ENCODE peak calls at places on chromosomes 16 and 17, in eight cellular contexts. One of them, this sample, is unnamed.

GRCh38 chr16:11949527-11949926 is 7.7 kb upstream of the NPIPB2 start:
- DNase-seq in A549: peak
- DNase-seq in fibroblast of villous mesenchyme: peak
- DNase-seq in epithelial cell of esophagus: peak
- DNase-seq in NCI-H187 treated with DMSO at 0.1 percent for 48 hours: no peak
- DNase-seq in activated CD4-positive, alpha-beta T cell treated with anti-CD3 and anti-CD28 coated beads for 48 hours: peak
- DNase-seq in NCI-H2171: peak
- DNase-seq in neuronal stem cell: peak
- DNase-seq in this sample: peak

GRCh38 chr16:48535369-48535787 is 74.6 kb downstream of the N4BP1 start:
- DNase-seq in A549: no peak
- DNase-seq in epithelial cell of esophagus: no peak
- DNase-seq in activated CD4-positive, alpha-beta T cell treated with anti-CD3 and anti-CD28 coated beads for 48 hours: no peak
- DNase-seq in neuronal stem cell: no peak
- DNase-seq in fibroblast of villous mesenchyme: no peak
- DNase-seq in NCI-H187 treated with DMSO at 0.1 percent for 48 hours: no peak
- DNase-seq in NCI-H2171: no peak
- DNase-seq in this sample: no peak

GRCh38 chr16:88034770-88035169 is 83.5 kb downstream of the BANP start:
- DNase-seq in A549: no peak
- DNase-seq in epithelial cell of esophagus: no peak
- DNase-seq in fibroblast of villous mesenchyme: peak
- DNase-seq in NCI-H2171: no peak
- DNase-seq in NCI-H187 treated with DMSO at 0.1 percent for 48 hours: no peak
- DNase-seq in neuronal stem cell: no peak
- DNase-seq in activated CD4-positive, alpha-beta T cell treated with anti-CD3 and anti-CD28 coated beads for 48 hours: no peak
- DNase-seq in this sample: no peak

GRCh38 chr16:23453338-23454052 is 506 bp upstream of the COG7 start:
- DNase-seq in neuronal stem cell: no peak
- DNase-seq in NCI-H187 treated with DMSO at 0.1 percent for 48 hours: no peak
- DNase-seq in NCI-H2171: no peak
- DNase-seq in A549: no peak
- DNase-seq in epithelial cell of esophagus: no peak
- DNase-seq in activated CD4-positive, alpha-beta T cell treated with anti-CD3 and anti-CD28 coated beads for 48 hours: no peak
- DNase-seq in fibroblast of villous mesenchyme: no peak
- DNase-seq in this sample: no peak

GRCh38 chr17:57968456-57968855 is 13.2 kb upstream of the CUEDC1 start:
- DNase-seq in NCI-H2171: no peak
- DNase-seq in activated CD4-positive, alpha-beta T cell treated with anti-CD3 and anti-CD28 coated beads for 48 hours: no peak
- DNase-seq in NCI-H187 treated with DMSO at 0.1 percent for 48 hours: no peak
- DNase-seq in epithelial cell of esophagus: no peak
- DNase-seq in A549: no peak
- DNase-seq in neuronal stem cell: no peak
- DNase-seq in fibroblast of villous mesenchyme: no peak
- DNase-seq in this sample: no peak

GRCh38 chr16:74740795-74741304 is 33.8 kb downstream of the FA2H start:
- DNase-seq in activated CD4-positive, alpha-beta T cell treated with anti-CD3 and anti-CD28 coated beads for 48 hours: no peak
- DNase-seq in epithelial cell of esophagus: peak
- DNase-seq in neuronal stem cell: no peak
- DNase-seq in NCI-H2171: no peak
- DNase-seq in fibroblast of villous mesenchyme: no peak
- DNase-seq in NCI-H187 treated with DMSO at 0.1 percent for 48 hours: no peak
- DNase-seq in A549: peak
- DNase-seq in this sample: no peak

GRCh38 chr16:1426734-1427451 is 4.0 kb upstream of the PERCC1 start:
- DNase-seq in fibroblast of villous mesenchyme: no peak
- DNase-seq in epithelial cell of esophagus: no peak
- DNase-seq in activated CD4-positive, alpha-beta T cell treated with anti-CD3 and anti-CD28 coated beads for 48 hours: no peak
- DNase-seq in NCI-H2171: peak
- DNase-seq in NCI-H187 treated with DMSO at 0.1 percent for 48 hours: peak
- DNase-seq in A549: no peak
- DNase-seq in neuronal stem cell: no peak
- DNase-seq in this sample: no peak

GRCh38 chr17:36722121-36722902 is 120.9 kb downstream of the MRM1 start:
- DNase-seq in epithelial cell of esophagus: no peak
- DNase-seq in A549: no peak
- DNase-seq in NCI-H2171: peak
- DNase-seq in NCI-H187 treated with DMSO at 0.1 percent for 48 hours: peak
- DNase-seq in activated CD4-positive, alpha-beta T cell treated with anti-CD3 and anti-CD28 coated beads for 48 hours: peak
- DNase-seq in fibroblast of villous mesenchyme: peak
- DNase-seq in neuronal stem cell: peak
- DNase-seq in this sample: peak

GRCh38 chr16:10356870-10357842 is 28.7 kb upstream of the ATF7IP2 start:
- DNase-seq in NCI-H2171: no peak
- DNase-seq in A549: no peak
- DNase-seq in activated CD4-positive, alpha-beta T cell treated with anti-CD3 and anti-CD28 coated beads for 48 hours: no peak
- DNase-seq in epithelial cell of esophagus: no peak
- DNase-seq in neuronal stem cell: no peak
- DNase-seq in NCI-H187 treated with DMSO at 0.1 percent for 48 hours: no peak
- DNase-seq in fibroblast of villous mesenchyme: no peak
- DNase-seq in this sample: peak

GRCh38 chr16:14286381-14287230 is 215.5 kb downstream of the MRTFB start:
- DNase-seq in fibroblast of villous mesenchyme: no peak
- DNase-seq in NCI-H2171: no peak
- DNase-seq in epithelial cell of esophagus: no peak
- DNase-seq in NCI-H187 treated with DMSO at 0.1 percent for 48 hours: no peak
- DNase-seq in neuronal stem cell: no peak
- DNase-seq in A549: no peak
- DNase-seq in activated CD4-positive, alpha-beta T cell treated with anti-CD3 and anti-CD28 coated beads for 48 hours: no peak
- DNase-seq in this sample: no peak